ENCODE peak calls at places on chromosomes 13 and 19, in seven cellular contexts. R, Z, L, G, D, B and C are unnamed samples.

GRCh38 chr13:99386911-99387788 is 80.0 kb upstream of the GPR183 start:
- DNase-seq in R (peak; percentile 56), Z (peak; percentile 74), L (peak; percentile 78), G (peak; percentile 76), D (no peak), B (peak; percentile 14), C (peak; percentile 66)

GRCh38 chr13:39273953-39274352 is 235.7 kb downstream of the NHLRC3 start:
- DNase-seq in R (peak; percentile 46), Z (no peak), L (no peak), G (no peak), D (no peak), B (no peak), C (peak; percentile 28)

GRCh38 chr19:56112313-56112709 is 8.8 kb downstream of the ZNF787 start:
- DNase-seq in R (no peak), Z (no peak), L (no peak), G (no peak), D (no peak), B (no peak), C (no peak)

GRCh38 chr13:51071493-51071892 is 39.6 kb downstream of the C13orf42 start:
- DNase-seq in R (no peak), Z (peak; percentile 79), L (no peak), G (no peak), D (no peak), B (no peak), C (no peak)

GRCh38 chr13:83980322-83980721 is 98.0 kb upstream of the SLITRK1 start:
- DNase-seq in R (no peak), Z (no peak), L (no peak), G (no peak), D (no peak), B (no peak), C (no peak)

GRCh38 chr19:14114854-14115253 is 2.7 kb downstream of the PRKACA start:
- DNase-seq in R (peak; percentile 59), Z (no peak), L (no peak), G (peak; percentile 58), D (no peak), B (no peak), C (peak; percentile 61)

GRCh38 chr19:32823747-32824102 is 45.8 kb downstream of the SLC7A9 start:
- DNase-seq in R (no peak), Z (no peak), L (no peak), G (no peak), D (peak; percentile 69), B (no peak), C (no peak)

GRCh38 chr19:55493052-55493649 is 4.9 kb downstream of the SSC5D start:
- DNase-seq in R (no peak), Z (no peak), L (no peak), G (no peak), D (no peak), B (no peak), C (no peak)

GRCh38 chr13:97914537-97914936 is 38.9 kb upstream of the IPO5 start:
- DNase-seq in R (no peak), Z (no peak), L (no peak), G (no peak), D (no peak), B (no peak), C (no peak)

GRCh38 chr19:7853760-7854107 is 20.5 kb downstream of the PRR36 start:
- DNase-seq in R (no peak), Z (no peak), L (no peak), G (no peak), D (no peak), B (no peak), C (no peak)
- TF ChIP-seq POLR2A in R (no peak), Z (no peak), L (no peak), G (no peak), D (no peak), B (no peak), C (no peak)

GRCh38 chr19:38660724-38661123 is 13.3 kb downstream of the ACTN4 start:
- DNase-seq in R (no peak), Z (no peak), L (no peak), G (no peak), D (no peak), B (no peak), C (no peak)

GRCh38 chr19:38657633-38658222 is 10.3 kb downstream of the ACTN4 start:
- DNase-seq in R (no peak), Z (no peak), L (no peak), G (no peak), D (no peak), B (no peak), C (no peak)

GRCh38 chr19:38661166-38661565 is 13.7 kb downstream of the ACTN4 start:
- DNase-seq in R (no peak), Z (no peak), L (no peak), G (no peak), D (no peak), B (no peak), C (no peak)

GRCh38 chr19:38656171-38656981 is 8.9 kb downstream of the ACTN4 start:
- DNase-seq in R (peak; percentile 61), Z (no peak), L (no peak), G (no peak), D (no peak), B (no peak), C (no peak)

DNA sequence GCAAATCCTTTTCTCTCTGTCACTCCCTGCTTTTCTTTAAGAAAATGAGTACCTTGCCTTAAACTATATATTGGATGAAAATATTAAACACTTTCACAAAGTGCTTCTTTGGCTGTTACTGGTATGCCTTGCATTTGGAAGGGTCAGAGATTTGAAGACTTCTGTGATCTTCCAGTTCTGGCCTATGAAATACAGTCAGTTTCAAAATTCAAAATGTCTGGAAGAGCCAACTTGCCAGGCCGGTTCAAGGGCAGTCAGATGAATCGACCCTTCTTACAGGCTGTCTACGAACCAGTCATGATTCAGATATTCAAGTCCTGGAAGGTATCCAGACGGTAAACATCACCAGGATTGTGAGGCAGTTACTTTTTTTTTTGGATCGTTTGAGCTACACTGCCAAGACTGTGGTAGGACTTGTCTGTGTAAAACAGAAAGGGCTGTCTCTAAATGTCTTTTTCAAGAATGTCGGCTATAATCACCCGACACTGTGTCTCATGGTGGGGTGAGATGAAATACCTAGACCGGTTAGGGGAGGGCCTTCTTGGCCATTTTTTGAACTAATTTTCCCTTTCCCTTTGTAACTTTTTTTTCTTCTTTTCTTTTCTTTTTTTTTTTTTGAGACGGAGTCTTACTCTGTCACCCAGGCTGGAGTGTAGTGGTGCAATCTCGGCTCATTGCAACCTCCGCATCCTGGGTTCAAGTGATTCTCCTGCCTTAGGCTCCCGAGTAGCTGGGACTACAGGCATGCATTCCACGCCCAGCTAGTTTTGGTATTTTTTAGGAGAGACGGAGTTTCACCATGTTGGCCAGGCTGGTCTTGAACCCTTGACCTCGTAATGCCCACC is 11.2 kb downstream of the ACTN4 start:
- DNase-seq in R (no peak), Z (no peak), L (no peak), G (peak; percentile 71), D (no peak), B (peak; percentile 70), C (no peak)
- TF ChIP-seq POLR2A in R (no peak), Z (no peak), L (no peak), G (no peak), D (no peak), B (no peak), C (no peak)

GRCh38 chr13:45691667-45692066 is 10.5 kb upstream of the CBY2 start:
- DNase-seq in R (no peak), Z (no peak), L (no peak), G (no peak), D (no peak), B (no peak), C (no peak)

GRCh38 chr13:45690636-45691035 is 11.5 kb upstream of the CBY2 start:
- DNase-seq in R (no peak), Z (no peak), L (no peak), G (no peak), D (no peak), B (no peak), C (no peak)

GRCh38 chr13:45696610-45697226 is 5.4 kb upstream of the CBY2 start:
- DNase-seq in R (peak; percentile 42), Z (no peak), L (no peak), G (no peak), D (no peak), B (no peak), C (no peak)

GRCh38 chr13:45691251-45691650 is 10.9 kb upstream of the CBY2 start:
- DNase-seq in R (no peak), Z (no peak), L (no peak), G (no peak), D (no peak), B (no peak), C (no peak)

DNA sequence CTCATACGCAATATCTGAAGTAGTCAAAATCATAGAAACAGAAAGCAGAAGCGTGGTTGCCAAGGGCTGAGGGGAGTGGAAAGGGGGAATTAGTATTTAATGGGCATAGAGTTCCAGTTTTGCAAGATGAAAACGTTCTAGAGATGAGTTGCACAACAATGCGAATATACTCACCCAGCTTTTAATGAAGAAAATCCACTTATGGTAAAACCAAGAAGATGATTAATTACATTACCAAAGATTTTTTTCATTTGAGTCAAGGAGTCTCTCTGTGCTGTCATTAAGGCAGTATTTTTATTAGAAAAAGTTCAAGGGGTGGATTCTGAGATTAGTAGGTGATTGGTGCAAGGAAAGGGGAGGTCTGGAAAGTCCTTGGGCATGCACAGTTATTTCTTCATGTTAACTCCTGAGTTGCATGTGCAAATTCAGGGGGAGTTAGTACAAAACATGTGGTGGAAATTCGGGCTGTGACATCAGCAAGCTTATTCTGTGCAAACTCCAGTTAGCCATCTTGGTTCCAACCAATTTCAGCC is 6.9 kb upstream of the CBY2 start:
- DNase-seq in R (peak; percentile 81), Z (peak; percentile 52), L (no peak), G (no peak), D (no peak), B (no peak), C (no peak)
- TF ChIP-seq POLR2A in R (no peak), Z (no peak), L (no peak), G (no peak), D (no peak), B (no peak), C (no peak)

GRCh38 chr19:49691243-49692101 is 556 bp downstream of the CPT1C start:
- DNase-seq in R (peak; percentile 14), Z (no peak), L (no peak), G (peak; percentile 69), D (peak; percentile 79), B (no peak), C (no peak)

GRCh38 chr19:49689133-49690072 is at the start of gene ADM5:
- DNase-seq in R (peak; percentile 21), Z (no peak), L (no peak), G (no peak), D (peak; percentile 83), B (no peak), C (no peak)

GRCh38 chr19:49692102-49692599 is 1.2 kb downstream of the CPT1C start:
- DNase-seq in R (no peak), Z (no peak), L (no peak), G (no peak), D (no peak), B (no peak), C (no peak)

GRCh38 chr19:49690073-49690655 is 752 bp upstream of the CPT1C start:
- DNase-seq in R (no peak), Z (no peak), L (no peak), G (no peak), D (peak; percentile 78), B (no peak), C (no peak)

DNA sequence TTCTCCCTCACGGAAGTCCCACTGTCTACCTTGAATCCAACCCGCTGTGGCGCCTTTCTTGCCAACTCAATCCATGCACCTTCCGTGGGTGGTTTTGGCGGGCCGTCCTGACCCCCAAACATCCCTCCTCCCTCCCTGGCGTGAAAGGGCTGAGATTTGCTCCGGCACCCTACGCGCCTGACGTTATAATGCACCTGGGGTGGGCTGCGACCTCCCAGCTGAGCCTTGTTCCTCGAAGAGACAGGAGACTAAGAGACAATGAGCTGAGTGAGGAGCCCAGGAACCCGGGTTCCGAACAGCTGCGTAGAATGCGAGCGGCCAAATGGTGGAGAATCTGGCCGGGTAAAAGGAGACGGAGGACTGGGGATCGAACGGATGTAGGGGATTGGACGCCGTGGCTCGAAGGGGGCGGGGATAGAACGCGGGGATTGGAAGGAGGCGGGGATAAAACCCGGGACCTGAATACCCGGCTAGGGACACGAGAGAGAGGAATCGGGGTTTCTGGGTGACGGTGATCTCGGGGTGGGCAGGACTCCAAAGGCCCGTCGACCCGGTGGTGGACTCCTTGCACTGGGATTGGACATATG is at the start of gene CPT1C:
- DNase-seq in R (peak; percentile 15), Z (no peak), L (no peak), G (peak; percentile 82), D (peak; percentile 91), B (peak; percentile 73), C (no peak)
- TF ChIP-seq POLR2A in R (no peak), Z (no peak), L (peak; percentile 26), G (no peak), D (peak; percentile 10), B (no peak), C (no peak)